ENCODE peak calls at places on chromosomes 6 and 20, in eight cellular contexts. N is vagina, I is left lung, Z is mammary epithelial cell, S is cardiac muscle cell, F is H1, G is psoas muscle, E is OCI-LY7. Q is an unnamed sample. For H3K4me1, the result is how much of the 10 kb centered on the place peaks cover.

GRCh38 chr6:109961666-109962065 is 16.4 kb upstream of the GPR6 start:
- DNase-seq in N (no peak), I (no peak), Z (peak), S (no peak), F (no peak), G (no peak), E (no peak), Q (no peak)

GRCh38 chr6:169101981-169102380 is 151.7 kb downstream of the THBS2 start:
- DNase-seq in N (no peak), I (no peak), Z (no peak), S (no peak), F (no peak), G (no peak), E (no peak), Q (no peak)

GRCh38 chr20:2942439-2942838 is 69.2 kb downstream of the PTPRA start:
- DNase-seq in N (no peak), I (no peak), Z (no peak), S (no peak), F (no peak), G (no peak), E (no peak), Q (no peak)

GRCh38 chr6:51648236-51648635 is 439.2 kb downstream of the PKHD1 start:
- DNase-seq in N (no peak), I (no peak), Z (peak), S (peak), F (no peak), G (no peak), E (no peak), Q (no peak)

GRCh38 chr6:74912234-74912633 is 293.6 kb downstream of the COL12A1 start:
- DNase-seq in N (no peak), I (no peak), Z (no peak), S (no peak), F (no peak), G (no peak), E (no peak), Q (no peak)

GRCh38 chr6:45301348-45302142 is 26.6 kb upstream of the RUNX2 start:
- DNase-seq in N (no peak), I (no peak), Z (no peak), S (no peak), F (no peak), G (no peak), E (no peak), Q (no peak)

GRCh38 chr6:75602164-75602896 is 650 bp downstream of the SENP6 start:
- DNase-seq in N (no peak), I (peak), Z (peak), S (peak), F (no peak), G (peak), E (peak), Q (peak)

GRCh38 chr6:44177691-44178423 is 19.2 kb downstream of the CAPN11 start:
- DNase-seq in N (no peak), I (peak), Z (peak), S (no peak), F (no peak), G (peak), E (no peak), Q (peak)

GRCh38 chr6:137247724-137248123 is 28.5 kb upstream of the IFNGR1 start:
- DNase-seq in N (no peak), I (no peak), Z (no peak), S (no peak), F (no peak), G (no peak), E (no peak), Q (no peak)

GRCh38 chr20:577167-577791 is 32.8 kb downstream of the TCF15 start:
- DNase-seq in N (no peak), I (no peak), Z (no peak), S (no peak), F (no peak), G (no peak), E (peak), Q (no peak)

GRCh38 chr6:10482636-10483257 is 38.4 kb upstream of the GCNT2 start:
- DNase-seq in N (no peak), I (no peak), Z (no peak), S (no peak), F (no peak), G (no peak), E (no peak), Q (no peak)

GRCh38 chr6:2388554-2389324 is 143.3 kb upstream of the GMDS start:
- DNase-seq in N (no peak), I (no peak), Z (no peak), S (no peak), F (no peak), G (no peak), E (no peak), Q (no peak)

GRCh38 chr20:23125625-23126191 is 39.6 kb upstream of the CD93 start:
- DNase-seq in N (no peak), I (peak), Z (no peak), S (no peak), F (no peak), G (peak), E (peak), Q (peak)

GRCh38 chr6:96926425-96926824 is 1.9 kb downstream of the KLHL32 start:
- DNase-seq in N (no peak), I (no peak), Z (no peak), S (no peak), F (no peak), G (no peak), E (no peak), Q (no peak)

GRCh38 chr20:51206032-51206662 is 183.2 kb upstream of the KCNG1 start:
- DNase-seq in N (no peak), I (no peak), Z (no peak), S (no peak), F (no peak), G (no peak), E (peak), Q (no peak)

GRCh38 chr6:39881851-39882566 is 52.3 kb downstream of the MOCS1 start:
- DNase-seq in N (no peak), I (no peak), Z (no peak), S (no peak), F (no peak), G (no peak), E (no peak), Q (no peak)

GRCh38 chr6:39880521-39881048 is 53.7 kb downstream of the MOCS1 start:
- DNase-seq in N (no peak), I (no peak), Z (no peak), S (no peak), F (no peak), G (no peak), E (no peak), Q (no peak)

GRCh38 chr6:39879535-39879934 is 54.7 kb downstream of the MOCS1 start:
- DNase-seq in N (no peak), I (no peak), Z (no peak), S (no peak), F (no peak), G (no peak), E (no peak), Q (no peak)

GRCh38 chr6:39884696-39885095 is 49.6 kb downstream of the MOCS1 start:
- DNase-seq in N (no peak), I (no peak), Z (no peak), S (no peak), F (no peak), G (no peak), E (no peak), Q (no peak)

GRCh38 chr6:39882567-39882953 is 51.7 kb downstream of the MOCS1 start:
- DNase-seq in N (no peak), I (no peak), Z (no peak), S (no peak), F (no peak), G (no peak), E (no peak), Q (no peak)
- H3K4me1 ChIP-seq in N (under half), I (under half), Z (under half), S (under half), F (under half), G (under half), E (under half), Q (under half)

GRCh38 chr6:166951670-166952060 is 4.7 kb downstream of the RNASET2 start:
- DNase-seq in N (no peak), I (no peak), Z (no peak), S (no peak), F (no peak), G (no peak), E (no peak), Q (no peak)
- TF ChIP-seq CTCF in N (no peak), I (no peak), Z (peak), S (peak), F (no peak), G (no peak), E (peak), Q (no peak)

GRCh38 chr20:46544576-46544975 is 5.9 kb downstream of the OCSTAMP start:
- DNase-seq in N (no peak), I (no peak), Z (no peak), S (no peak), F (no peak), G (no peak), E (no peak), Q (no peak)

GRCh38 chr20:46545077-46545826 is 5.2 kb downstream of the OCSTAMP start:
- DNase-seq in N (no peak), I (no peak), Z (no peak), S (no peak), F (no peak), G (no peak), E (no peak), Q (no peak)

GRCh38 chr20:46543033-46543432 is 7.4 kb downstream of the OCSTAMP start:
- DNase-seq in N (no peak), I (no peak), Z (no peak), S (no peak), F (no peak), G (no peak), E (no peak), Q (no peak)

GRCh38 chr20:46545827-46546138 is 4.7 kb downstream of the OCSTAMP start:
- DNase-seq in N (no peak), I (no peak), Z (no peak), S (no peak), F (no peak), G (no peak), E (no peak), Q (no peak)

GRCh38 chr20:46543959-46544358 is 6.5 kb downstream of the OCSTAMP start:
- DNase-seq in N (no peak), I (no peak), Z (no peak), S (no peak), F (no peak), G (no peak), E (no peak), Q (no peak)
- H3K4me1 ChIP-seq in N (under half), I (under half), Z (under half), S (under half), F (under half), G (under half), E (under half), Q (under half)

GRCh38 chr6:39389372-39389767 is 66.9 kb upstream of the KCNK16 start:
- DNase-seq in N (no peak), I (no peak), Z (no peak), S (peak), F (no peak), G (no peak), E (no peak), Q (no peak)
- TF ChIP-seq CTCF in N (no peak), I (no peak), Z (peak), S (peak), F (peak), G (no peak), E (no peak), Q (no peak)

GRCh38 chr6:235763-236360 is 56.4 kb upstream of the DUSP22 start:
- DNase-seq in N (peak), I (no peak), Z (peak), S (no peak), F (no peak), G (no peak), E (peak), Q (no peak)

GRCh38 chr6:236519-236918 is 55.8 kb upstream of the DUSP22 start:
- DNase-seq in N (peak), I (no peak), Z (no peak), S (no peak), F (no peak), G (no peak), E (no peak), Q (no peak)

GRCh38 chr6:240151-240550 is 52.1 kb upstream of the DUSP22 start:
- DNase-seq in N (no peak), I (no peak), Z (no peak), S (no peak), F (no peak), G (no peak), E (no peak), Q (no peak)

GRCh38 chr6:246349-246748 is 45.9 kb upstream of the DUSP22 start:
- DNase-seq in N (no peak), I (no peak), Z (no peak), S (no peak), F (no peak), G (no peak), E (no peak), Q (no peak)

DNA sequence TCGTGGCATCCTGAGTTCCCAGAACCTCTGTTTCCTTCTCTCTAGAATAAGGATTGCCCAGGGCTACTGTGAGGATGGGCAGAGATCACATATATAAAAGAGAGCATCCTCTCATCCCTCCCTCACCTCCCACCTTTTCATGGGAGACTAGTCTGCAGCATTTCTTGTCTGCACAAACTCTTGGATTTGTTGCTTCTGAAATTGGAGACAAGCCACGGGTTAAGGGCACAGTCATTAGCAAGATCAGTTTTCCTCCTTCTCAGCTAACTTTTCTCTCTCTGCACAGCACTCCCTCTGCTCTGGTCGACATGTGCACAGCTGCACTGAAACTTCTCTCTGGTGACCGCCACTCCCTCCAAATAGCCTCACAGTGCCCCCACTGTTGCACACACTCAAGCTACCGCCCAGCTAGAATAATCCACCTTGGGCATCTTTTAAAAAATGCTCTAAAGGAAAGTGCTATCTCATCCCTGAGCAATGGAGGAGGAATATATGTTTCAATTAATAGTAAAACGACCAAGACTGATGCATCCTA is 50.9 kb upstream of the DUSP22 start:
- DNase-seq in N (no peak), I (no peak), Z (no peak), S (no peak), F (no peak), G (no peak), E (peak), Q (no peak)
- H3K4me1 ChIP-seq in N (under half), I (under half), Z (under half), S (under half), F (under half), G (under half), E (under half), Q (under half)

GRCh38 chr20:62409935-62410741 is 3.1 kb upstream of the CABLES2 start:
- DNase-seq in N (no peak), I (no peak), Z (no peak), S (peak), F (no peak), G (peak), E (peak), Q (peak)
- TF ChIP-seq CTCF in N (no peak), I (peak), Z (peak), S (peak), F (peak), G (peak), E (peak), Q (peak)